ENCODE peak calls at places on chromosomes 1 and 21, in five cellular contexts. D is bronchial epithelial cell; B is GM20000; P is activated CD8-positive, alpha-beta T cell treated with anti-CD3 and anti-CD28 coated beads for 36 hours; R is endothelial cell of umbilical vein. Z is an unnamed sample.

GRCh38 chr1:155007253-155007828 is 4.7 kb downstream of the ZBTB7B start:
- DNase-seq in D (no peak), B (no peak), P (no peak), R (no peak), Z (no peak)

GRCh38 chr1:208101661-208102431 is 142.3 kb downstream of the PLXNA2 start:
- DNase-seq in D (no peak), B (no peak), P (no peak), R (peak; percentile 55), Z (peak; percentile 26)

GRCh38 chr1:29556657-29557056 is 320.3 kb downstream of the PTPRU start:
- DNase-seq in D (no peak), B (no peak), P (no peak), R (no peak), Z (no peak)

GRCh38 chr1:43493661-43494450 is 36.8 kb upstream of the PTPRF start:
- DNase-seq in D (peak; percentile 45), B (no peak), P (no peak), R (no peak), Z (no peak)

GRCh38 chr1:200038987-200039848 is 11.7 kb downstream of the NR5A2 start:
- DNase-seq in D (no peak), B (peak; percentile 65), P (peak; percentile 37), R (peak; percentile 65), Z (no peak)

GRCh38 chr21:33543505-33544129 is 779 bp downstream of the SON start:
- DNase-seq in D (peak; percentile 40), B (peak; percentile 53), P (peak; percentile 83), R (peak; percentile 61), Z (peak; percentile 72)

GRCh38 chr21:31201548-31201947 is 142.5 kb downstream of the TIAM1 start:
- DNase-seq in D (no peak), B (peak; percentile 22), P (no peak), R (no peak), Z (no peak)

GRCh38 chr1:201126832-201127754 is at the start of gene ASCL5:
- DNase-seq in D (peak; percentile 65), B (no peak), P (no peak), R (peak; percentile 41), Z (no peak)

GRCh38 chr1:6473974-6474814 is 8.2 kb upstream of the TNFRSF25 start:
- DNase-seq in D (no peak), B (no peak), P (no peak), R (no peak), Z (no peak)

GRCh38 chr1:41802532-41803501 is 115.9 kb downstream of the HIVEP3 start:
- DNase-seq in D (peak; percentile 72), B (peak; percentile 14), P (no peak), R (no peak), Z (no peak)

GRCh38 chr1:205061665-205062069 is 18.7 kb downstream of the CNTN2 start:
- DNase-seq in D (peak; percentile 36), B (peak; percentile 82), P (peak; percentile 83), R (peak; percentile 71), Z (peak; percentile 99)

GRCh38 chr1:216832192-216832591 is 109.0 kb upstream of the ESRRG start:
- DNase-seq in D (no peak), B (no peak), P (no peak), R (no peak), Z (no peak)

GRCh38 chr1:190102757-190103326 is 374.8 kb downstream of the BRINP3 start:
- DNase-seq in D (no peak), B (no peak), P (no peak), R (no peak), Z (no peak)

GRCh38 chr1:25766721-25767436 is 33.1 kb upstream of the SELENON start:
- DNase-seq in D (no peak), B (no peak), P (no peak), R (no peak), Z (no peak)

GRCh38 chr1:99207216-99207615 is 57.1 kb upstream of the PLPPR4 start:
- DNase-seq in D (no peak), B (no peak), P (no peak), R (no peak), Z (no peak)

GRCh38 chr21:15932681-15933200 is 203.0 kb downstream of the USP25 start:
- DNase-seq in D (no peak), B (no peak), P (no peak), R (no peak), Z (no peak)

GRCh38 chr1:226518375-226518774 is 30.2 kb upstream of the STUM start:
- DNase-seq in D (no peak), B (no peak), P (no peak), R (no peak), Z (no peak)

GRCh38 chr1:82392513-82392912 is 591.8 kb downstream of the ADGRL2 start:
- DNase-seq in D (peak; percentile 95), B (no peak), P (no peak), R (peak; percentile 6), Z (no peak)

GRCh38 chr1:230970432-230970831 is 8.2 kb downstream of the TTC13 start:
- DNase-seq in D (no peak), B (no peak), P (no peak), R (no peak), Z (no peak)

GRCh38 chr1:186461014-186461413 is at the start of gene PDC:
- DNase-seq in D (no peak), B (no peak), P (no peak), R (no peak), Z (no peak)

GRCh38 chr1:17141441-17142197 is 22.4 kb upstream of the PADI2 start:
- DNase-seq in D (no peak), B (peak; percentile 37), P (no peak), R (no peak), Z (no peak)

GRCh38 chr1:172287207-172287606 is 133.3 kb upstream of the C1orf105 start:
- DNase-seq in D (peak; percentile 77), B (no peak), P (no peak), R (peak; percentile 61), Z (no peak)

GRCh38 chr1:1799716-1800115 is 21.4 kb upstream of the NADK start:
- DNase-seq in D (no peak), B (peak; percentile 82), P (no peak), R (no peak), Z (no peak)

GRCh38 chr1:109912873-109913272 is 2.2 kb downstream of the CSF1 start:
- DNase-seq in D (no peak), B (no peak), P (no peak), R (no peak), Z (no peak)

GRCh38 chr1:56073614-56074356 is 505.6 kb downstream of the PLPP3 start:
- DNase-seq in D (no peak), B (no peak), P (no peak), R (peak; percentile 99), Z (no peak)

GRCh38 chr1:5370321-5370720 is 621.9 kb downstream of the NPHP4 start:
- DNase-seq in D (peak; percentile 53), B (no peak), P (peak; percentile 39), R (no peak), Z (no peak)

GRCh38 chr1:113859478-113860175 is 11.9 kb downstream of the PTPN22 start:
- DNase-seq in D (no peak), B (peak; percentile 45), P (no peak), R (no peak), Z (no peak)

GRCh38 chr1:16181887-16182719 is 26.2 kb upstream of the EPHA2 start:
- DNase-seq in D (peak; percentile 81), B (no peak), P (no peak), R (peak; percentile 96), Z (no peak)

GRCh38 chr1:30173560-30173959 is 549.8 kb downstream of the MATN1 start:
- DNase-seq in D (no peak), B (no peak), P (no peak), R (no peak), Z (no peak)

GRCh38 chr21:35226302-35226701 is 177.2 kb upstream of the RUNX1 start:
- DNase-seq in D (no peak), B (no peak), P (no peak), R (peak; percentile 13), Z (no peak)

GRCh38 chr1:185477638-185478216 is 160.7 kb upstream of the IVNS1ABP start:
- DNase-seq in D (no peak), B (no peak), P (no peak), R (peak; percentile 36), Z (no peak)

GRCh38 chr1:94871031-94871430 is 50.9 kb downstream of the SLC44A3 start:
- DNase-seq in D (no peak), B (no peak), P (no peak), R (no peak), Z (no peak)

GRCh38 chr1:25140073-25140797 is 92.1 kb downstream of the SYF2 start:
- DNase-seq in D (peak; percentile 65), B (peak; percentile 72), P (peak; percentile 32), R (no peak), Z (no peak)

GRCh38 chr1:67552336-67552759 is 122.1 kb upstream of the SERBP1 start:
- DNase-seq in D (peak; percentile 52), B (no peak), P (no peak), R (no peak), Z (no peak)

GRCh38 chr1:159188375-159188788 is 16.3 kb upstream of the ACKR1 start:
- DNase-seq in D (peak; percentile 47), B (peak; percentile 77), P (peak; percentile 27), R (peak; percentile 80), Z (peak; percentile 67)

GRCh38 chr1:198056255-198056654 is 100.5 kb upstream of the NEK7 start:
- DNase-seq in D (no peak), B (no peak), P (peak; percentile 54), R (no peak), Z (no peak)
- TF ChIP-seq CTCF in D (peak; percentile 22), B (peak; percentile 30), P (peak; percentile 36), R (peak; percentile 12), Z (peak; percentile 30)

GRCh38 chr1:112727716-112728115 is 12.6 kb upstream of the PPM1J start:
- DNase-seq in D (no peak), B (no peak), P (no peak), R (no peak), Z (no peak)
- TF ChIP-seq CTCF in D (no peak), B (no peak), P (no peak), R (no peak), Z (no peak)

DNA sequence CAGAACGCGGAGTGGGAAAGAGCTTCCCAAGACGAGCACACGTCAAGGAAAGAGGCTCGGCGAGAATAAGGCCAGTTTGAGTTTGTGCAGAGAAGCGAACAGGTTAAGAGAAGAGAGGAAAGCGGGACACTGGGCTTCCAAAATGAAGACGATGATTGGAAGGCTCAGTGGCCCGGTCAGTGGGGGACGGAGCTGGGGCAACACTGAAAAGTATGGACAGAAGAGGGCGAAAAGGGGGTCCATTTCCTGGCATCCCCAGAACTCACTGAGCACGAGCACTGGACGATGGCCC is 258 bp downstream of the CCT3 start:
- DNase-seq in D (no peak), B (no peak), P (peak; percentile 47), R (no peak), Z (no peak)
- TF ChIP-seq CTCF in D (no peak), B (no peak), P (no peak), R (peak; percentile 6), Z (no peak)

DNA sequence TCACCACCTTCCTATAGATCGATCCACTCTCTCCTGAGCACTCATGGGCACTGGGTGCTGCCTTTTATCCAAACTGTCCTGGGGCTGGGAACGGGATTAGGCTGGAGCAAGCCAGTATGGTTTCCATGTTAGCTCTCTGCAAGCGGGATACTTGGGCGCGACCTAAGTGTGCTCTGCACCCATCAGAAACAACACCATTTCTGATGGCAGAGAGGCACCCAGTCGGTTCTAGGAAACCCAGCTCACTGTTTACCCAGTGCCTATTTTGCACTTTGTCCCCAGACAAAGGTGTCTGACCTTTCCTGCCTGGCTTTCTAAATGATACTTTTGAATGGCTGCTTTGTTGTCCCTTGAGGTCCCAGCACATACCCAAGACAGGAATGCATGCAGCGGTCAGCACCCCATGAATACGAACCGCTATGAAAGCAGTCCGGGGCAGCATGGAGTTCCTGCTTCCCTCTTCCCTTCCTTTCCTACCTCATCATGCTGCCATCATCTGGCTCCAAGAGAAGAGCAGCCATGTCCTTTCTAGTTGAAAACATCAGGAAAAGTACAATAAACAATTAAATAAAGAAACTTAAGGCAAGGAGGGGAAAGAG is 83.9 kb downstream of the TRABD2B start:
- DNase-seq in D (no peak), B (no peak), P (no peak), R (no peak), Z (no peak)
- TF ChIP-seq CTCF in D (no peak), B (no peak), P (no peak), R (no peak), Z (no peak)

GRCh38 chr21:39445339-39446269 is at the start of gene LCA5L:
- DNase-seq in D (peak; percentile 70), B (peak; percentile 98), P (peak; percentile 90), R (peak; percentile 90), Z (peak; percentile 91)
- TF ChIP-seq CTCF in D (peak; percentile 34), B (no peak), P (no peak), R (peak; percentile 40), Z (peak; percentile 18)